ENCODE peak calls at places on chromosomes 5 and 9, in six cellular contexts. V is fibroblast of mammary gland, P is AG10803, N is fibroblast of lung, E is GM20000, K is gastrocnemius medialis. A is an unnamed sample.

GRCh38 chr5:60453186-60453976 is 246.6 kb downstream of the DEPDC1B start:
- DNase-seq in V (no peak), P (no peak), N (no peak), E (no peak), K (no peak), A (no peak)

GRCh38 chr9:112581469-112582176 is 95.0 kb downstream of the KIAA1958 start:
- DNase-seq in V (no peak), P (no peak), N (no peak), E (no peak), K (no peak), A (no peak)

GRCh38 chr5:69360442-69360841 is 8.9 kb downstream of the AK6 start:
- DNase-seq in V (no peak), P (no peak), N (no peak), E (no peak), K (no peak), A (no peak)

GRCh38 chr5:178201221-178201926 is 3.0 kb upstream of the HNRNPAB start:
- DNase-seq in V (no peak), P (peak; percentile 21), N (peak; percentile 51), E (no peak), K (no peak), A (no peak)

GRCh38 chr9:137619240-137620090 is 660 bp downstream of the EHMT1 start:
- DNase-seq in V (peak; percentile 49), P (peak; percentile 49), N (peak; percentile 45), E (peak; percentile 75), K (no peak), A (peak; percentile 44)

GRCh38 chr5:31181376-31181987 is 12.0 kb upstream of the CDH6 start:
- DNase-seq in V (no peak), P (no peak), N (no peak), E (no peak), K (no peak), A (no peak)

GRCh38 chr5:145917288-145917687 is 19.1 kb upstream of the SH3RF2 start:
- DNase-seq in V (no peak), P (peak; percentile 23), N (peak; percentile 58), E (no peak), K (no peak), A (no peak)

GRCh38 chr5:179330186-179330900 is 14.9 kb downstream of the ADAMTS2 start:
- DNase-seq in V (no peak), P (no peak), N (no peak), E (no peak), K (no peak), A (peak; percentile 16)

GRCh38 chr5:181203842-181204560 is 995 bp downstream of the TRIM7 start:
- DNase-seq in V (no peak), P (no peak), N (no peak), E (peak; percentile 34), K (peak; percentile 56), A (no peak)

GRCh38 chr5:23740029-23740428 is 232.6 kb downstream of the PRDM9 start:
- DNase-seq in V (peak; percentile 0), P (no peak), N (no peak), E (no peak), K (no peak), A (no peak)

GRCh38 chr9:91682806-91683205 is 259.2 kb upstream of the NFIL3 start:
- DNase-seq in V (peak; percentile 79), P (peak; percentile 64), N (peak; percentile 23), E (no peak), K (no peak), A (no peak)

GRCh38 chr5:1552469-1553255 is 28.9 kb upstream of the LPCAT1 start:
- DNase-seq in V (no peak), P (peak; percentile 34), N (peak; percentile 35), E (no peak), K (no peak), A (no peak)

GRCh38 chr5:139246394-139246793 is 47.1 kb upstream of the MATR3 start:
- DNase-seq in V (peak; percentile 52), P (peak; percentile 34), N (peak; percentile 48), E (no peak), K (no peak), A (peak; percentile 53)

GRCh38 chr9:135478858-135479468 is 619 bp upstream of the PPP1R26 start:
- DNase-seq in V (peak; percentile 11), P (peak; percentile 32), N (no peak), E (peak; percentile 41), K (no peak), A (no peak)

GRCh38 chr5:79011219-79011836 is 26.2 kb upstream of the ARSB start:
- DNase-seq in V (peak; percentile 74), P (peak; percentile 86), N (peak; percentile 90), E (no peak), K (no peak), A (no peak)

GRCh38 chr5:126351138-126351537 is 72.1 kb upstream of the GRAMD2B start:
- DNase-seq in V (peak; percentile 85), P (peak; percentile 78), N (peak; percentile 80), E (no peak), K (no peak), A (no peak)

GRCh38 chr5:170338933-170339779 is 41.6 kb upstream of the LCP2 start:
- DNase-seq in V (no peak), P (no peak), N (no peak), E (peak; percentile 81), K (no peak), A (no peak)

GRCh38 chr5:132184588-132184987 is 43.1 kb downstream of the P4HA2 start:
- DNase-seq in V (peak; percentile 15), P (no peak), N (no peak), E (no peak), K (no peak), A (no peak)

GRCh38 chr9:34976992-34977391 is 12.6 kb upstream of the DNAJB5 start:
- DNase-seq in V (no peak), P (no peak), N (no peak), E (no peak), K (no peak), A (no peak)

GRCh38 chr9:11192993-11193392 is 580.2 kb upstream of the PTPRD start:
- DNase-seq in V (no peak), P (no peak), N (no peak), E (no peak), K (no peak), A (no peak)

GRCh38 chr9:120643096-120643495 is 63.1 kb upstream of the CDK5RAP2 start:
- DNase-seq in V (no peak), P (no peak), N (no peak), E (no peak), K (no peak), A (no peak)

GRCh38 chr9:113536483-113537226 is 73.1 kb downstream of the RGS3 start:
- DNase-seq in V (peak; percentile 45), P (no peak), N (peak; percentile 15), E (no peak), K (peak; percentile 83), A (peak; percentile 90)

GRCh38 chr9:118558891-118559290 is 810.3 kb downstream of the BRINP1 start:
- DNase-seq in V (no peak), P (no peak), N (no peak), E (no peak), K (no peak), A (no peak)

GRCh38 chr5:132389051-132389331 is 19.5 kb downstream of the SLC22A5 start:
- DNase-seq in V (no peak), P (no peak), N (no peak), E (no peak), K (no peak), A (no peak)

GRCh38 chr5:35803221-35803651 is 53.5 kb upstream of the IL7R start:
- DNase-seq in V (peak; percentile 72), P (peak; percentile 83), N (peak; percentile 66), E (peak; percentile 14), K (no peak), A (no peak)

GRCh38 chr9:107465467-107466451 is 23.8 kb downstream of the KLF4 start:
- DNase-seq in V (peak; percentile 61), P (peak; percentile 58), N (peak; percentile 26), E (peak; percentile 78), K (peak; percentile 63), A (peak; percentile 88)

DNA sequence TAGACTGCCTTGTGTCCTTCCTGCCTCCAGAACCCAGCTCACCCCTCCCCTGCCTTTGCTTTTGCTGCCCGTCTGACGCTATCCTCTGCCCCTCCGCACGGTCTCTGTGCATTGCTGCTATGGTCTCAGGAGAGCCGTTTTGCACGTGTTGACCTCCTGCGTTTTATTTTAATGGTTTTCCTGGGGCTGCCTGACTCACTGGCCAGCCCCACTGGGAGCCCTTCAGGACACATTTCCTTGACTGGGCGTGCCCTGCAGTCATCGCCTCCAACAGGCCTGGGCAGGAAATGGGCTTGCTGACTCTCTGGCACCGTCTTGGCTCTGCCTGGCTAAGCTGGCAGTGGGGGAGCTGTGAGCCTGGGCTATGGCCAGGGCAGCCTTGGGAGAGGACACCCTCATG is 17.9 kb upstream of the ASS1 start:
- DNase-seq in V (peak; percentile 82), P (peak; percentile 68), N (peak; percentile 64), E (no peak), K (peak; percentile 35), A (peak; percentile 59)
- TF ChIP-seq CTCF in V (no peak), P (no peak), N (no peak), E (no peak), K (no peak), A (no peak)

DNA sequence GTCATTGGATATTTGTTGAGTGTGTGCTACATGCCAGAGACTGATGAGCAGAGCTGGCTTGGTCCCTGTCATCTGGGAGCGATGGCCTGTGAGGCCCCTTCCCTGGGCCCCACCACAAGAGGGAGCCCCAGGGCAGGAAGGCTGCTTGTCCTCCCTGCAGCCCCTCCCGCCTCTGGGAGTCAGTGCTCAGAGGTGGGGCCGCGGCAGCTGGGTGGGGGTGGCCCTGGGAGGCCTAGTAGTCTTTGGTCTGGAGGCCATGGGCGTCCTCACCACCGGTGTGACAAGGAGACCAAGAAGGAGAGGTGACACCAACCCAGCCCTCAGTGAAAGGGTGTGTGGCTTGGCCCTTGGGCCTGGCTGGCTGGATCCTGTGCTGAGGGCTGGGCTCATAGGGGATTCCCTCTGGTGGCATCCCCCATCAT is 166.4 kb downstream of the GAPVD1 start:
- DNase-seq in V (no peak), P (no peak), N (no peak), E (peak; percentile 73), K (no peak), A (peak; percentile 58)
- TF ChIP-seq CTCF in V (peak; percentile 42), P (peak; percentile 42), N (peak; percentile 36), E (peak; percentile 67), K (peak; percentile 34), A (peak; percentile 48)

DNA sequence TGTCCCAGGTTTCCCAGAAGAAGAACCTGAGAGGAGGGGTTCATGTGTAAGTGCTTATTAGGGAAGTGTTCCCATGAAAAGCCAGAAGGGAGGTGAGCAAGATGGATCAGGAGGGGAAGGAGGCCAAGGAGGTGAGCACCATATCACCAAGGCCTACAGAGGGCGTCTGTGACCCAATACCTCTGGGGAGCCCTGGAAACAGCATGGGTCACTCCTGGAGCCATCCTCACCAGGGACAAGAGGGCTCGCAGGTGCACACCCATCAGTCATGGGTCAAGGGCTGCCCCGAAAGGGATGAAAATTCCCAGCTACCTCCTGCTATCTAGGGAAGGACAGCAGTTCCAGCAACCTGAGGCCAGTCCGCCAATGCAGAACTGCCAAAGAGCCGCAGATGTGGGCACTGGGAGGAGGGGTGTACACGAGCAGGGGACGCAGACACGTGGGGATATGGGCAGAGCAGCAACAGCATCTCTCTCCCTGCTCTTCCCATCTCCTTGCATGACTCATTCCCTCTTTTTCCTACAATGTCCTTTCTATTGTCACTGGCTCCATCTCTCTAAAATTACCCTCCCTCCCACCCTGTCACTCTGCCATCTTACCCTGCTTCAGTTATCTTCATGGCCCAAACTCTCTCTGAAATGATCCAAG is 167.6 kb upstream of the FSTL4 start:
- DNase-seq in V (no peak), P (no peak), N (no peak), E (peak; percentile 41), K (peak; percentile 19), A (no peak)
- TF ChIP-seq CTCF in V (no peak), P (no peak), N (no peak), E (peak; percentile 12), K (no peak), A (no peak)

GRCh38 chr5:102154291-102154690 is 141.8 kb downstream of the SLCO4C1 start:
- DNase-seq in V (no peak), P (no peak), N (no peak), E (no peak), K (no peak), A (no peak)

GRCh38 chr5:102152906-102153787 is 142.9 kb downstream of the SLCO4C1 start:
- DNase-seq in V (peak; percentile 4), P (no peak), N (no peak), E (peak; percentile 48), K (no peak), A (no peak)
- TF ChIP-seq CTCF in V (peak; percentile 5), P (no peak), N (no peak), E (peak; percentile 16), K (no peak), A (no peak)

A was measured in psoas muscle.